ENCODE peak calls at places on chromosomes 13 and 19, in four cellular contexts. A is suprapubic skin, B is NB4, N is A549. E is an unnamed sample.

GRCh38 chr13:52833261-52833660 is 15.2 kb downstream of the PCDH8 start:
- DNase-seq in B (no peak), A (no peak), N (no peak), E (no peak)

GRCh38 chr19:33849551-33850147 is 53.0 kb downstream of the KCTD15 start:
- DNase-seq in B (no peak), A (no peak), N (no peak), E (no peak)

GRCh38 chr13:101714195-101714594 is 261.7 kb downstream of the ITGBL1 start:
- DNase-seq in A (no peak), N (no peak), B (no peak), E (no peak)

GRCh38 chr19:53958168-53958571 is 4.6 kb upstream of the CACNG8 start:
- DNase-seq in N (no peak), A (no peak), B (no peak), E (no peak)

GRCh38 chr19:4067396-4068057 is 828 bp upstream of the ZBTB7A start:
- DNase-seq in A (peak), B (peak), N (no peak), E (no peak)

GRCh38 chr19:42386974-42387707 is 3.0 kb downstream of the CNFN start:
- DNase-seq in N (peak), B (peak), A (peak), E (peak)

GRCh38 chr13:100722517-100722916 is 47.9 kb upstream of the TMTC4 start:
- DNase-seq in B (no peak), A (no peak), N (peak), E (no peak)

GRCh38 chr19:590396-590745 is 690 bp downstream of the HCN2 start:
- DNase-seq in A (no peak), B (no peak), N (no peak), E (no peak)

GRCh38 chr19:16369664-16370576 is 45.3 kb downstream of the KLF2 start:
- DNase-seq in N (no peak), A (no peak), B (no peak), E (no peak)

GRCh38 chr19:35883920-35884319 is 15.5 kb downstream of the APLP1 start:
- DNase-seq in B (no peak), A (no peak), N (no peak), E (no peak)
- TF ChIP-seq POLR2A in B (no peak), A (no peak), N (no peak), E (no peak)

DNA sequence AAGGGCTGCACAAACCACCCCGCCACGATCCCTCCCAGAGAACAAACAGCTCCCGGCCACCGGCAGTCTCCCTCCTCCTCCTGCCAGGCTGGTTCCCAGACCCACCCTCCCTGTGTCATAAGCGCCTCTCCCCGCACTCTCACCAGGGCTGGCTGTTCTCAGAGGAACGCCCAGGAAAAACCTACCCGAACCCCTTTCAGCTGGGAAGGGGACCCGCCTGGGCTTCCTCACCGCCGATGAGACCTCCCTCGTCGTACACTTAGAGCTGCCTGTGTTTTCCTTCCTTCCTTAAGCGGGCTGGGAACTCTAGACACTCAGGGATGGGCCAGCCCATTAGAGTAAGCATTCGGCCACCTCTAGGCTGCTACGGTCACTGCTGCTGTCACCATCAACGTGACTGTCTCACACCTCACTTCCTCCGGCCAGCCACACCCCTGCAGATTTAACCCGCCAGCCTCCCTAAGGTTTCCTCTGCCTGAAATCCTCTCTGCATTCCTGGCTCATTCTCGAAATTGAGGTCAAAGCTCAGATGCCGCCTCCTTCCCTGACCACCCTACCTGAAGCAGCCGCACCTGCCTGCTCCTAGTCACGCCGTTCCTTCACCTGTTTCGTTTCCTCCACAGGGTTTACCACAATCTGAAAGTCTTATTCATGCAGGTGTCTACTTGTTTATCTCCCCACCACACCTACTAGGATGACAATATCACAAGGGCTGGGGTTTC is 6.3 kb upstream of the RDH13 start:
- DNase-seq in N (peak), B (peak), A (no peak), E (no peak)
- TF ChIP-seq POLR2A in N (no peak), B (no peak), A (no peak), E (no peak)

GRCh38 chr19:19348266-19348665 is 27.6 kb downstream of the MAU2 start:
- DNase-seq in N (no peak), B (no peak), A (no peak), E (no peak)
- TF ChIP-seq POLR2A in N (no peak), B (no peak), A (no peak), E (no peak)

DNA sequence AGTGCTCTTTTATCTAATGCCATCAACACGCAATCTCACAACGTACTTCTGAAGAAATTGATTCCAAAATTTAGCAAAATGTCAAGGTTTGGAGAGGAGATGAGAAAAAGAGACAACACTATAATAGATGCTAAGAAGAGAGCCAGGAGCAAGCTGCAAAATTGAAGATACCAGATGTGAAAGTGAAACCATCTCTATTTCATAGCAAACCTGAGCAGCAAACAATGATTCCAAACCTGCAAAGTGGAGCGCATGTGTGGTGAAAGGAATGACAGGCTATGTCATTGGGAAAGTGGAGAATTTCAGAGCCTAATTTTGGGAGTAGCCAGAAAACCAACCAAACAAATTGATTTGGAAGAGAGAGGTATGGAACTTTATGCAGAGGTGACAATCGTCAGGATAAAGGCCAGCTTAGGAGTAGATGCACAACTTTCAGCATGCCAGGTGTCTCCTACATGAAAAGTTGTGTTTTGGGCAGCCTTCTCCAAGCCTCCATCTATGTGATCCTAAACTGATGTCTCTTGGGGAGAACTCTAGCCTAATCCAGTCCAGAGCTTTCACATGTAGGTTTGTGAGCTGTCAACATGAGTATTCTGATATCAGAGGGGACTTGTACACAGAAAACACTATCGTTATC is 158.4 kb upstream of the FNDC3A start:
- DNase-seq in N (no peak), A (no peak), B (no peak), E (no peak)
- TF ChIP-seq POLR2A in N (no peak), A (no peak), B (no peak), E (no peak)

GRCh38 chr13:86909318-86909717 is 761.9 kb upstream of the SLITRK5 start:
- DNase-seq in A (no peak), B (no peak), N (no peak), E (no peak)
- TF ChIP-seq POLR2A in A (no peak), B (no peak), N (no peak), E (no peak)